ENCODE peak calls at places on chromosomes 1 and 21, in ten cellular contexts. Q is sigmoid colon, E is transverse colon, J is stomach, W is K562, A is SK-N-SH, T is GM12878, R is suprapubic skin, P is H1, O is esophagus muscularis mucosa. Y is an unnamed sample.
A peak's percentile ranks its signal among the peaks of the same experiment; 100 is the strongest.

GRCh38 chr1:100955322-100955721 is 59.4 kb downstream of the SLC30A7 start:
- DNase-seq in W (no peak), J (no peak), O (no peak), Q (no peak), E (no peak), R (no peak), P (no peak), A (peak; percentile 19), T (no peak), Y (no peak)

GRCh38 chr21:45048026-45048698 is 26.2 kb upstream of the ADARB1 start:
- DNase-seq in A (no peak), T (no peak), J (no peak), P (no peak), O (no peak), Q (no peak), E (no peak), W (no peak), R (no peak), Y (no peak)

GRCh38 chr21:45403133-45403824 is 1.7 kb upstream of the COL18A1 start:
- DNase-seq in T (no peak), E (no peak), J (no peak), Q (peak; percentile 66), P (no peak), R (no peak), A (no peak), W (no peak), O (no peak), Y (peak; percentile 59)

GRCh38 chr1:240998024-240998423 is 359.0 kb downstream of the RGS7 start:
- DNase-seq in E (no peak), P (no peak), O (no peak), R (no peak), W (no peak), T (no peak), A (no peak), J (no peak), Q (no peak), Y (no peak)

GRCh38 chr21:33682992-33683627 is 40.8 kb downstream of the ITSN1 start:
- DNase-seq in T (no peak), O (no peak), J (no peak), P (no peak), E (no peak), Q (no peak), A (no peak), R (no peak), W (no peak), Y (no peak)

GRCh38 chr1:174963547-174964125 is 36.1 kb upstream of the CACYBP start:
- DNase-seq in J (no peak), O (no peak), Q (no peak), R (no peak), E (peak; percentile 44), P (no peak), A (no peak), W (no peak), T (no peak), Y (no peak)

GRCh38 chr1:48572632-48573258 is 100.7 kb upstream of the SPATA6 start:
- DNase-seq in P (peak; percentile 80), T (no peak), Q (no peak), O (no peak), R (no peak), J (peak; percentile 47), E (peak; percentile 13), W (peak; percentile 42), A (peak; percentile 80), Y (no peak)

GRCh38 chr1:6467744-6468688 is 2.0 kb upstream of the TNFRSF25 start:
- DNase-seq in P (no peak), W (no peak), T (no peak), Q (no peak), J (no peak), O (no peak), R (no peak), A (no peak), E (no peak), Y (peak; percentile 68)

GRCh38 chr1:190665045-190665444 is 187.4 kb upstream of the BRINP3 start:
- DNase-seq in T (no peak), Q (no peak), J (no peak), O (no peak), R (no peak), P (no peak), W (no peak), E (no peak), A (no peak), Y (no peak)

GRCh38 chr1:230611128-230611914 is 31.0 kb upstream of the COG2 start:
- DNase-seq in J (no peak), A (no peak), R (no peak), E (no peak), P (no peak), T (no peak), Q (no peak), O (no peak), W (no peak), Y (no peak)

GRCh38 chr1:20621012-20621411 is 12.2 kb upstream of the PINK1 start:
- DNase-seq in E (no peak), A (no peak), J (no peak), Q (no peak), R (no peak), T (no peak), P (no peak), W (no peak), O (no peak), Y (no peak)

GRCh38 chr21:43679951-43680350 is 20.6 kb downstream of the RRP1B start:
- DNase-seq in O (no peak), W (no peak), P (no peak), A (no peak), E (no peak), T (no peak), R (no peak), Q (no peak), J (no peak), Y (no peak)

GRCh38 chr1:40709100-40709801 is 17.7 kb downstream of the NFYC start:
- DNase-seq in E (peak; percentile 87), W (peak; percentile 89), T (peak; percentile 96), J (peak; percentile 84), R (peak; percentile 88), Q (peak; percentile 91), P (peak; percentile 71), A (peak; percentile 77), O (peak; percentile 94), Y (peak; percentile 95)

GRCh38 chr1:9886063-9886742 is 23.9 kb downstream of the CTNNBIP1 start:
- DNase-seq in R (no peak), O (no peak), A (no peak), P (no peak), J (no peak), W (peak; percentile 48), Q (no peak), T (no peak), E (no peak), Y (no peak)

GRCh38 chr1:70247768-70248167 is 26.6 kb downstream of the SRSF11 start:
- DNase-seq in O (no peak), P (no peak), J (no peak), T (no peak), Q (no peak), W (no peak), R (no peak), A (no peak), E (no peak), Y (no peak)

GRCh38 chr1:187010571-187011309 is 182.0 kb downstream of the PLA2G4A start:
- DNase-seq in J (no peak), E (no peak), O (no peak), A (no peak), P (no peak), R (no peak), Q (no peak), W (no peak), T (no peak), Y (no peak)
- TF ChIP-seq CTCF in J (no peak), E (no peak), O (no peak), A (no peak), P (no peak), R (no peak), Q (no peak), W (no peak), T (no peak), Y (no peak)

DNA sequence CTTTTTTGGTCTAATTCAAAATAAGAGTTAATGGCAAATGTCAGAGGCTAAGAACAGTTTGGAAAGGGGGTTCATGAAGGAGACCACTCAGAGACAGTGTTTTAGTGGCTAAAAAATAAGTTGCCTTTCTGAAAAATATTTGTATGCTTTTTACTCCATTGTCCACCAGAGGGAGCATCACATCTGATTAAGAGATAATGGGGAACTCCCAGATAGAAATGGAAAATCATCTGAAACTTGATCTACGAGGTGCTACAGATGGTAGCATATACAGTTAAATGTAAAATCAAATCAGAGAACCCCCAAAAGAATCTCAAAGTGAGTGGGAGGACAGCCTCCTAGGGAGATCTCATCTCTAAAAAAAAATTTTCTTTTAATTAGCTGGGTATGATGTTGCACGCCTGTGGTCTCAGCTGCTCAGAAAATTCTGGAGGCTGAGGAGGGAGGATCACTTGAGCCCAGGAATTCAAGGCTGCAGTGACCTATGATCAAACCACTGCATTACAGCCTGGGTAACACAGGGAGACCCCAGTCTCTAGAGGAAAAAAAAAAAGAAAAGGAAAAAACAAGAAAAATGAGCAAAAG is 9.7 kb downstream of the SMYD3 start:
- DNase-seq in T (no peak), O (no peak), J (no peak), A (peak; percentile 64), W (peak; percentile 66), R (no peak), P (no peak), E (no peak), Q (no peak), Y (no peak)
- TF ChIP-seq EP300 in T (no peak), O (no peak), J (no peak), A (no peak), W (no peak), R (no peak), P (no peak), E (no peak), Q (no peak), Y (no peak)

DNA sequence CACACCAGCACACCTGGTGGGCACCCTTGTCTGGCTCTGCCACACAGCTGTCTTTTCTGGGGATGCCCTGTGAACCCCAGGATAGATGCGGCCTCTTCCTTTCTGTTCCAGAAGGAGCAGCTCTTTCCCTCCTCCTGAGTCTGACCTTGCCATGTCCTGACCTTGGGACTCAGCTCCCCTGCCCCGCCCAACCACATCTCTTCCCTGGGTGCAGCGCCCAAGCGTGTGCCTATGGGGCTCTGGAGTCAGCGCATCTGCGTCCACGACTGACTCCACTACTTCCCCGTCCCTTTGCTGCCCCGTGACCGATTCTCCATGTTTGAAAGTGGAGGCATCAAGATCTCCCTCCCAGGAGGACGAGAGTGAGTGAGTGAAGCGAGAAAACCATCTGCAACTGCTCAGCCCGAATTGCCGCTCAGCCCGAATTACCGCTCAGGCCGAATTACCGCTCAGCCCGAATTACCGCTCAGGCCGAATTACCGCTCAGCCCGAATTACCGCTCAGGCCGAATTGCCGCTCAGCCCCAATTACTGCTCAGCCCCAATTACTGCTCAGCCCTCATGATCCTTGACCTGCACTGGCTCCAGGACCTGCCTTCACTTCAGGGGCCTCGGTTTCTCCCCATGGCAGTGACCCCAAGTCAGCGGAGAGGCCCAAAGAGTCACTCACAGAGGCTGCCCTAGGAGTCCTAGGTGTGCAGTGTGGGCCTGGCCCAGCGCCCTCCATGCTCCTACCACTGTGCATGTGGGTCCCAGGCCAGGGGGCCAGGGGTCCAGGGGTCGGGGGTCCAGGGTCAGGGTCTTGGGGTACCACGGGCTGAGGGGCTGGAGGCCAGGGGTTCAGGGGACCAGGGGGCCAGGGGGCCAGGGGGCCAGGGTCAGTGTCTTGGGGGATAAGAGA is 18.6 kb upstream of the TTC34 start:
- DNase-seq in A (no peak), E (no peak), W (no peak), R (no peak), Q (no peak), T (no peak), P (no peak), J (no peak), O (no peak), Y (no peak)
- TF ChIP-seq POLR2AphosphoS5 in A (no peak), E (no peak), W (no peak), R (no peak), Q (no peak), T (no peak), P (no peak), J (no peak), O (no peak), Y (no peak)

GRCh38 chr1:31182352-31182751 is 57.3 kb downstream of the NKAIN1 start:
- DNase-seq in O (no peak), T (no peak), R (peak; percentile 87), Q (peak; percentile 74), A (peak; percentile 39), W (peak; percentile 93), E (peak; percentile 64), J (peak; percentile 56), P (peak; percentile 95), Y (peak; percentile 84)
- TF ChIP-seq CTCF in O (no peak), T (no peak), R (no peak), Q (peak; percentile 11), A (no peak), W (no peak), E (no peak), J (no peak), P (no peak), Y (peak; percentile 28)